ENCODE peak calls at places on chromosomes 4 and X, in nine cellular contexts. F is endothelial cell of umbilical vein; X is choroid plexus epithelial cell; S is cardiac muscle cell; G is CD8-positive, alpha-beta T cell; J is lung; M is CD4-positive, CD25-positive, alpha-beta regulatory T cell; Q is PC-3; L is iPS DF 6.9. P is an unnamed sample.

GRCh38 chr4:112509243-112510190 is 6.5 kb downstream of the NEUROG2 start:
- DNase-seq in F (no peak), X (no peak), S (no peak), G (no peak), J (no peak), M (no peak), Q (peak), L (no peak), P (no peak)

GRCh38 chrX:152641996-152642395 is 4.3 kb downstream of the GABRQ start:
- DNase-seq in F (peak), X (peak), S (peak), G (no peak), J (peak), M (no peak), Q (peak), L (no peak), P (no peak)

GRCh38 chr4:179130122-179130714 is 1688.0 kb upstream of the AGA start:
- DNase-seq in F (no peak), X (no peak), S (no peak), G (no peak), J (no peak), M (no peak), Q (no peak), L (no peak), P (no peak)

GRCh38 chr4:153095448-153096204 is 108.6 kb upstream of the TRIM2 start:
- DNase-seq in F (no peak), X (no peak), S (no peak), G (no peak), J (no peak), M (no peak), Q (no peak), L (no peak), P (no peak)

GRCh38 chrX:39402158-39402557 is 600.9 kb downstream of the MID1IP1 start:
- DNase-seq in F (no peak), X (no peak), S (no peak), G (no peak), J (no peak), M (no peak), Q (no peak), L (no peak), P (no peak)

GRCh38 chr4:76892601-76893000 is 5.3 kb downstream of the SOWAHB start:
- DNase-seq in F (no peak), X (no peak), S (no peak), G (no peak), J (no peak), M (no peak), Q (peak), L (no peak), P (no peak)

GRCh38 chr4:106062452-106062875 is 167.2 kb downstream of the NPNT start:
- DNase-seq in F (peak), X (peak), S (peak), G (no peak), J (no peak), M (no peak), Q (peak), L (no peak), P (no peak)

GRCh38 chrX:151753313-151754041 is 18.9 kb downstream of the CNGA2 start:
- DNase-seq in F (peak), X (peak), S (peak), G (no peak), J (peak), M (no peak), Q (peak), L (no peak), P (peak)

GRCh38 chr4:174388744-174389143 is 105.0 kb downstream of the CEP44 start:
- DNase-seq in F (no peak), X (no peak), S (no peak), G (no peak), J (no peak), M (no peak), Q (no peak), L (no peak), P (no peak)

GRCh38 chr4:105551968-105552746 is at the start of gene ARHGEF38:
- DNase-seq in F (no peak), X (peak), S (peak), G (no peak), J (peak), M (no peak), Q (peak), L (no peak), P (no peak)

DNA sequence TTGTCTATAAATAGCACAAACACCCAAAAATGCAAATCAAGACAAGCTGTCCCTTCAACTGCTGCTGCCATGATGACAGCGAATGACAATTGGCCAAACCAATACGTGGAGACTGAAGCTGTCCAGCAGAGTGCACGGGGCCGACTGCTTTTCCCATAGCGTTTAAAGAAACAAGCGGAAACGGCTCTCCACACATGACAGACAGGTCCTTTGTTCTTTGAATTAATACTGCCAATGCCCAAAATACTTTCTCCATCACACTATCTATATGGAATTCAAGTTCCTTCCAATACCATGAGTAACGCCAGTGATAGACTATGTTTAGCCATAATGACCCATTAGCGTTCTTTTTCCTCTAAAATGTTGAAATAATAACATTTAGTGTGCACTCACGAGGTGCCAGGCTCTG is 35.5 kb downstream of the AFAP1 start:
- DNase-seq in F (peak), X (peak), S (peak), G (no peak), J (no peak), M (no peak), Q (no peak), L (no peak), P (no peak)
- H3K4me3 ChIP-seq in F (no peak), X (no peak), S (no peak), G (no peak), J (no peak), M (no peak), Q (no peak), L (no peak), P (no peak)

GRCh38 chr4:30866907-30867306 is 146.7 kb downstream of the PCDH7 start:
- DNase-seq in F (no peak), X (no peak), S (no peak), G (no peak), J (no peak), M (no peak), Q (peak), L (no peak), P (no peak)
- H3K4me3 ChIP-seq in F (no peak), X (no peak), S (no peak), G (no peak), J (no peak), M (no peak), Q (no peak), L (no peak), P (no peak)

GRCh38 chrX:63755892-63756291 is 29.1 kb downstream of the ARHGEF9 start:
- DNase-seq in F (no peak), X (no peak), S (no peak), G (no peak), J (no peak), M (no peak), Q (no peak), L (no peak), P (no peak)
- H3K4me3 ChIP-seq in F (no peak), X (no peak), S (peak), G (no peak), J (no peak), M (peak), Q (peak), L (no peak), P (no peak)

DNA sequence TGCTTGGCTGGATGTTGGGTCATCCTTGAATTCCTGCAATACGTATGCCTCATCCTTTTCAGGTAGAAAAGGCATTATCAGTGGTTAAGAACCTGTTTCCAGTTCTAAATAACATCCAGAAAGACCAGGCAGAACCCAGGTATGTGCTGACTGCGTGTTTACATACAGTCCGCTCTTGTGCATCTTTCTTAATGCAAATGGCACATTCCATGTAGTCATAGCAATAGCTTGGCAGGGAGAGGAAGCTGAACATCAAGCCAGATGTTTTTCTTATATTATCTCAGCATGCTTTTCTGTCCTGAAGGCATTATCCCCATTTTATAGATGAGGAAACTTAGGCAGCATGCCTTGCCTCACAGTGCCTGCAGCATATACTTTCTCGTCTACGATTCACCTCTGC is 2.1 kb downstream of the DCLK2 start:
- DNase-seq in F (no peak), X (peak), S (peak), G (no peak), J (no peak), M (no peak), Q (no peak), L (no peak), P (no peak)
- H3K4me3 ChIP-seq in F (no peak), X (no peak), S (no peak), G (no peak), J (peak), M (no peak), Q (no peak), L (no peak), P (no peak)

GRCh38 chrX:134545524-134545923 is 85.6 kb downstream of the HPRT1 start:
- DNase-seq in F (no peak), X (no peak), S (peak), G (no peak), J (no peak), M (no peak), Q (no peak), L (no peak), P (peak)
- H3K4me3 ChIP-seq in F (no peak), X (no peak), S (no peak), G (no peak), J (no peak), M (no peak), Q (no peak), L (no peak), P (no peak)

GRCh38 chr4:7742807-7743158 is 196.9 kb downstream of the AFAP1 start:
- DNase-seq in F (no peak), X (no peak), S (no peak), G (no peak), J (no peak), M (no peak), Q (no peak), L (no peak), P (no peak)
- H3K4me3 ChIP-seq in F (no peak), X (no peak), S (no peak), G (no peak), J (no peak), M (no peak), Q (no peak), L (no peak), P (no peak)

GRCh38 chrX:104168127-104168526 is 1.9 kb downstream of the FAM199X start:
- DNase-seq in F (no peak), X (no peak), S (no peak), G (no peak), J (no peak), M (no peak), Q (no peak), L (no peak), P (no peak)
- H3K4me3 ChIP-seq in F (no peak), X (peak), S (peak), G (no peak), J (no peak), M (peak), Q (peak), L (no peak), P (no peak)

GRCh38 chr4:117447925-117448324 is 362.5 kb upstream of the TRAM1L1 start:
- DNase-seq in F (no peak), X (no peak), S (no peak), G (no peak), J (no peak), M (no peak), Q (no peak), L (peak), P (no peak)
- H3K4me3 ChIP-seq in F (no peak), X (no peak), S (no peak), G (no peak), J (no peak), M (no peak), Q (no peak), L (no peak), P (no peak)

GRCh38 chr4:151460434-151460833 is 51.5 kb downstream of the FHIP1A start:
- DNase-seq in F (no peak), X (no peak), S (no peak), G (no peak), J (no peak), M (no peak), Q (no peak), L (no peak), P (no peak)

GRCh38 chr4:151459380-151459779 is 50.4 kb downstream of the FHIP1A start:
- DNase-seq in F (no peak), X (no peak), S (no peak), G (no peak), J (no peak), M (no peak), Q (peak), L (no peak), P (no peak)

GRCh38 chr4:151458148-151458547 is 49.2 kb downstream of the FHIP1A start:
- DNase-seq in F (no peak), X (no peak), S (no peak), G (no peak), J (no peak), M (no peak), Q (no peak), L (no peak), P (no peak)

DNA sequence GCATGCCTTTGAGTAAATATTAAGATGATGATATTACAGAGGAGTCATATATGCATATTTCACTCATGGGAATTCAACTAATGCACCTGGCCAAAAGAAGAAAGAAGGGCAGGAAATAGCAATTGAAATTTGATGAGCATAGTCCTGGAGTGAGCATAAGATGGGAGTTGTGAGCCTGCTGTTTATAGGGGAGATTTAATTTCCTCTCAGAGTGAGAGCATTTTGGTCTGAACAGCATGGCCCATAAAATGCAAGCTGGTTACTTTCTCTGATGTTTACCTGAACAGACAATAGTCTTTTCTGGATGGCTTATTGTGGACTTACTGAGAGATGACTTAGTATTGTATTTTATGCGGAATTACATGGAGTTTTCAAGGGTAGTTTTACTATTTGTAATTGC is 53.6 kb downstream of the FHIP1A start:
- DNase-seq in F (no peak), X (no peak), S (no peak), G (no peak), J (no peak), M (no peak), Q (peak), L (no peak), P (no peak)
- H3K4me3 ChIP-seq in F (no peak), X (no peak), S (no peak), G (no peak), J (no peak), M (no peak), Q (no peak), L (no peak), P (no peak)

P was measured in right atrium auricular region.